ENCODE peak calls at places on chromosome 16, in four cellular contexts. L is GM13976; Z is HTR-8/SVneo; T is CD4-positive, CD25-positive, alpha-beta regulatory T cell. D is an unnamed sample.

GRCh38 chr16:54443352-54443751 is 156.8 kb upstream of the IRX3 start:
- DNase-seq in L (no peak), Z (no peak), T (no peak), D (no peak)

GRCh38 chr16:79811541-79811940 is 211.0 kb upstream of the MAF start:
- DNase-seq in T (no peak), L (no peak), Z (no peak), D (no peak)

GRCh38 chr16:67444259-67445125 is 13.6 kb downstream of the HSD11B2 start:
- DNase-seq in Z (no peak), L (no peak), T (no peak), D (no peak)

GRCh38 chr16:21208831-21209230 is 2.5 kb downstream of the ZP2 start:
- DNase-seq in T (no peak), Z (no peak), L (no peak), D (no peak)

GRCh38 chr16:53080345-53081031 is 25.7 kb downstream of the CHD9 start:
- DNase-seq in T (no peak), L (no peak), Z (peak), D (no peak)

GRCh38 chr16:67652578-67653130 is 7.4 kb downstream of the ACD start:
- DNase-seq in L (no peak), Z (peak), T (no peak), D (peak)

GRCh38 chr16:63612462-63613227 is 1509.2 kb downstream of the CDH11 start:
- DNase-seq in Z (no peak), L (no peak), T (no peak), D (no peak)

GRCh38 chr16:74035816-74036215 is 260.8 kb upstream of the PSMD7 start:
- DNase-seq in T (no peak), Z (peak), L (peak), D (no peak)

GRCh38 chr16:89506791-89507191 is 1.4 kb upstream of the SPG7 start:
- DNase-seq in Z (no peak), L (no peak), T (no peak), D (no peak)

GRCh38 chr16:57945740-57946138 is 25.2 kb downstream of the CNGB1 start:
- DNase-seq in T (no peak), Z (no peak), L (no peak), D (no peak)

GRCh38 chr16:66746682-66747081 is 4.7 kb downstream of the DYNC1LI2 start:
- DNase-seq in T (no peak), L (no peak), Z (no peak), D (no peak)

GRCh38 chr16:30113031-30113710 is at the start of gene GDPD3:
- DNase-seq in L (no peak), T (no peak), Z (no peak), D (no peak)

GRCh38 chr16:1224558-1224957 is 510 bp downstream of the TPSG1 start:
- DNase-seq in T (no peak), L (no peak), Z (no peak), D (no peak)

GRCh38 chr16:64983226-64983625 is 138.6 kb downstream of the CDH11 start:
- DNase-seq in T (no peak), L (no peak), Z (no peak), D (no peak)

GRCh38 chr16:57192720-57193486 is 6.8 kb downstream of the RSPRY1 start:
- DNase-seq in L (peak), T (no peak), Z (no peak), D (peak)

GRCh38 chr16:11240636-11241473 is 15.1 kb downstream of the SOCS1 start:
- DNase-seq in L (no peak), T (no peak), Z (no peak), D (no peak)

GRCh38 chr16:1989209-1989825 is 453 bp upstream of the SYNGR3 start:
- DNase-seq in T (no peak), L (no peak), Z (no peak), D (no peak)

GRCh38 chr16:73213761-73214480 is 166.0 kb upstream of the ZFHX3 start:
- DNase-seq in T (no peak), Z (no peak), L (no peak), D (no peak)

GRCh38 chr16:71297252-71297651 is 8.1 kb upstream of the CMTR2 start:
- DNase-seq in T (no peak), L (no peak), Z (no peak), D (no peak)

GRCh38 chr16:73053379-73054130 is 5.6 kb upstream of the ZFHX3 start:
- DNase-seq in L (no peak), Z (no peak), T (no peak), D (no peak)

GRCh38 chr16:11621920-11622651 is 35.4 kb upstream of the LITAF start:
- DNase-seq in Z (no peak), L (peak), T (peak), D (peak)

GRCh38 chr16:87947356-87948118 is 3.7 kb upstream of the BANP start:
- DNase-seq in Z (no peak), T (no peak), L (no peak), D (no peak)

GRCh38 chr16:58507195-58507962 is 7.4 kb downstream of the NDRG4 start:
- DNase-seq in Z (no peak), L (no peak), T (no peak), D (no peak)

D was measured in GM20000.